ENCODE peak calls at places on chromosome X, in five cellular contexts. L is mesenchymal stem cell, T is H9, P is H1, F is trophoblast cell. O is an unnamed sample. For H3K4me1, the result is how much of the 10 kb centered on the place peaks cover.

GRCh38 chrX:24026403-24026801 is 584 bp downstream of the KLHL15 start:
- DNase-seq in L (peak), F (peak), P (no peak), T (no peak), O (no peak)

GRCh38 chrX:56974408-56974807 is 20.9 kb downstream of the SPIN3 start:
- DNase-seq in F (peak), P (no peak), L (no peak), T (no peak), O (no peak)

GRCh38 chrX:635428-636192 is 5.0 kb downstream of the SHOX start:
- DNase-seq in F (no peak), T (peak), P (no peak), L (no peak), O (no peak)

GRCh38 chrX:67607436-67607835 is 63.6 kb downstream of the AR start:
- DNase-seq in F (no peak), T (no peak), L (peak), P (no peak), O (no peak)

GRCh38 chrX:130435937-130436336 is 34.1 kb downstream of the RBMX2 start:
- DNase-seq in T (no peak), P (no peak), L (no peak), F (no peak), O (no peak)

GRCh38 chrX:13764284-13764683 is 29.7 kb downstream of the OFD1 start:
- DNase-seq in L (no peak), P (no peak), F (no peak), T (no peak), O (no peak)

GRCh38 chrX:110671068-110671803 is 124.4 kb downstream of the CHRDL1 start:
- DNase-seq in T (no peak), F (no peak), P (no peak), L (no peak), O (no peak)

GRCh38 chrX:13764765-13765164 is 30.2 kb downstream of the OFD1 start:
- DNase-seq in T (peak), L (no peak), F (no peak), P (no peak), O (peak)

GRCh38 chrX:63750846-63751245 is 34.2 kb downstream of the ARHGEF9 start:
- DNase-seq in L (no peak), P (no peak), T (no peak), F (no peak), O (peak)

GRCh38 chrX:84187501-84188319 is at the start of gene RPS6KA6:
- DNase-seq in L (peak), F (peak), T (peak), P (no peak), O (peak)

GRCh38 chrX:134634691-134635090 is 23.6 kb downstream of the PLAC1 start:
- DNase-seq in F (no peak), P (no peak), T (no peak), L (peak), O (no peak)

GRCh38 chrX:112051546-112051945 is 31.0 kb downstream of the TRPC5 start:
- DNase-seq in L (peak), P (no peak), F (peak), T (no peak), O (no peak)

GRCh38 chrX:1182211-1182610 is 30.2 kb downstream of the CRLF2 start:
- DNase-seq in L (no peak), F (no peak), P (no peak), T (no peak), O (no peak)

GRCh38 chrX:132022115-132022862 is 813 bp upstream of the STK26 start:
- DNase-seq in T (no peak), F (peak), P (no peak), L (peak), O (no peak)

GRCh38 chrX:129690435-129690834 is 35.7 kb upstream of the APLN start:
- DNase-seq in F (no peak), P (no peak), L (no peak), T (no peak), O (no peak)

GRCh38 chrX:97401154-97401553 is 517.4 kb downstream of the RPA4 start:
- DNase-seq in T (no peak), P (no peak), L (no peak), F (no peak), O (no peak)

GRCh38 chrX:32852203-32852602 is 359.1 kb downstream of the DMD start:
- DNase-seq in F (no peak), T (no peak), L (no peak), P (no peak), O (no peak)

GRCh38 chrX:96407501-96407900 is 277.1 kb upstream of the DIAPH2 start:
- DNase-seq in F (peak), L (peak), T (no peak), P (no peak), O (no peak)

GRCh38 chrX:109393859-109394258 is 88.0 kb downstream of the GUCY2F start:
- DNase-seq in L (no peak), T (peak), F (no peak), P (no peak), O (no peak)

GRCh38 chrX:50103866-50104566 is 96.8 kb downstream of the AKAP4 start:
- DNase-seq in L (peak), F (no peak), P (no peak), T (no peak), O (no peak)

GRCh38 chrX:43703211-43703791 is 47.2 kb downstream of the MAOA start:
- DNase-seq in F (peak), L (peak), P (no peak), T (no peak), O (no peak)

GRCh38 chrX:15816886-15817285 is 26.6 kb downstream of the ZRSR2 start:
- DNase-seq in T (peak), F (no peak), L (peak), P (no peak), O (no peak)

GRCh38 chrX:139882299-139882698 is 50.6 kb downstream of the ATP11C start:
- DNase-seq in T (no peak), F (no peak), L (peak), P (no peak), O (no peak)

GRCh38 chrX:103886624-103887023 is 54.6 kb upstream of the RAB9B start:
- DNase-seq in L (no peak), P (no peak), T (no peak), F (no peak), O (no peak)

GRCh38 chrX:40773809-40774208 is 38.5 kb upstream of the MED14 start:
- DNase-seq in F (peak), L (peak), T (no peak), P (no peak), O (no peak)

GRCh38 chrX:139691493-139691842 is 16.5 kb downstream of the MCF2 start:
- DNase-seq in P (no peak), L (no peak), F (no peak), T (peak), O (no peak)

GRCh38 chrX:101241531-101241930 is 21.9 kb downstream of the DRP2 start:
- DNase-seq in P (no peak), F (no peak), T (no peak), L (no peak), O (no peak)

GRCh38 chrX:119709630-119710029 is 16.7 kb upstream of the SEPTIN6 start:
- DNase-seq in F (no peak), T (no peak), P (no peak), L (no peak), O (no peak)

GRCh38 chrX:53084863-53085262 is 2.7 kb downstream of the TSPYL2 start:
- DNase-seq in F (peak), P (no peak), L (no peak), T (no peak), O (no peak)

GRCh38 chrX:9285342-9285771 is 179.5 kb upstream of the TBL1X start:
- DNase-seq in T (no peak), F (no peak), L (no peak), P (no peak), O (no peak)

GRCh38 chrX:65392284-65392683 is 142.3 kb downstream of the LAS1L start:
- DNase-seq in L (no peak), T (no peak), F (no peak), P (no peak), O (no peak)

GRCh38 chrX:96314974-96315373 is 369.7 kb upstream of the DIAPH2 start:
- DNase-seq in F (no peak), L (peak), P (no peak), T (no peak), O (no peak)

GRCh38 chrX:148535639-148536038 is 35.2 kb downstream of the AFF2 start:
- DNase-seq in L (no peak), F (no peak), P (no peak), T (no peak), O (no peak)

GRCh38 chrX:37998586-37999267 is 7.6 kb upstream of the SYTL5 start:
- DNase-seq in T (no peak), P (no peak), F (no peak), L (peak), O (no peak)

GRCh38 chrX:70219938-70220764 is 14.3 kb upstream of the AWAT1 start:
- DNase-seq in L (no peak), P (no peak), F (peak), T (no peak), O (no peak)

GRCh38 chrX:7083468-7084396 is 63.8 kb upstream of the STS start:
- DNase-seq in F (peak), L (peak), P (no peak), T (no peak), O (no peak)

GRCh38 chrX:109299091-109299490 is 182.8 kb downstream of the GUCY2F start:
- DNase-seq in F (no peak), P (no peak), T (no peak), L (no peak), O (no peak)

GRCh38 chrX:1443496-1444075 is 9.1 kb downstream of the ASMTL start:
- DNase-seq in L (no peak), T (peak), F (no peak), P (no peak), O (no peak)

DNA sequence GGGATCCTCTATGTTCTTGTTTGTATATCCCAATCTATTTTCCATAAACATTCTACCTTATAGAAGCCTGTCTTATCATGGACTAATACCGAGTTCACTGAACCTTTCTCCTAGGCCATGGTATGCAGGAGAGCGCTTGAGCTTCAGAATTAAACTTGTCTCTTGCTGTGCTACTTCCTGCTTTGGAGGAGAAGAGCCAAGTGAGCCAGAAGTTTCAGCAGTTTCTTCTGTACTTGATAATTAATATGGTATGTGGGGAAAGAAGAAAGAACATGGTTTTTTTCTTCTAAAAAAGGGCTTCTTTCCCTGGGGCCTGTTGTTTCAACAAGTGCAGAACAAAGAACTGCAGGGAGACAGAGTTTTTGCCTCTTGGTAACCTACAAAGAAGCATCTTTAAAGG is 172.8 kb downstream of the ATG4A start:
- DNase-seq in F (no peak), T (no peak), L (no peak), P (no peak), O (no peak)
- H2BK12ac ChIP-seq in F (no peak), T (no peak), L (no peak), P (no peak), O (no peak)

DNA sequence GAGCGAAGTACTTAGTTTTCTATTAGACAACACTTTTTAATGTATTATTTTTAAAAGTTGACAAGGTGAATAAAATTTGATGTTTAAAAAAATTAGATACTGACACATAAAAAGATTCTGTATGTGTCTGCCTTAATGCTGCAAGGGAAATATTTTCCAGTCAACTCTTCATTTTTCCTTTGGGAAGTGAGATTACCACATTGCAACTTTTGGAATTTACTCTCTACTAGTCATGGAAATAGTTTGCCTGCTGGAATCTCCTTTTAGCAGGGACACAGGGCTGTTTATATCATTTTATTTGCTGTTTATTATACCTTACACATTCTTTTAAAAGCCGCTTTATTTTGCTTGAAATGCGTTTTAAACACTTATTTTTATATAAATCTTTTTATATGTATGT is 135.1 kb downstream of the MID1 start:
- DNase-seq in T (no peak), F (peak), P (no peak), L (no peak), O (no peak)
- H3K14ac ChIP-seq in T (no peak), F (no peak), P (no peak), L (no peak), O (no peak)

DNA sequence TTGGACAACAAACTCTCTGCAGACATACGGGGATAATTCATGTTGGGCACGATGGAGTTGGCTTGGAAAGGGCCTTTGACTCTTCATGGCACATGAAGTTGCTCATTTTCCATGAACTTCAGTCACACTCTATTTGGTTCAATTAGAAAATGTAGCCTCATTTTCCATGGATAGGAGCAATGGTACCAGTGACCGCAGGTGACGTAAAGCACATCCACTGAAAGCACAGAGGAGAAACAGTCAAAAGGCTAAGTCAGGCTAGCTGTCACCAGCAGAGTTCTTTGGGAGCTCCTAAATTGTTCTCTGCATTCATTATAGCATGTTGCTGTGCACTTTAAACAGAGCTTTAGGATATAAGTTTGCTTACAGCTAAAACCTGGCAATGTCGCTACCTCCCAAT is 39.9 kb upstream of the MAP3K15 start:
- DNase-seq in T (no peak), F (no peak), L (no peak), P (no peak), O (no peak)
- H3K4me1 ChIP-seq in T (under half), F (under half), L (under half), P (under half), O (under half)

GRCh38 chrX:88416965-88417364 is 330.1 kb upstream of the CPXCR1 start:
- DNase-seq in F (no peak), L (no peak), T (no peak), P (no peak), O (no peak)
- H2BK12ac ChIP-seq in F (no peak), L (no peak), T (no peak), P (no peak), O (no peak)

O was measured in neuronal stem cell.